ENCODE peak calls at places on chromosomes 5 and 9, in seven cellular contexts. G, K, H, L, V, R and C are unnamed samples.

GRCh38 chr9:1100945-1101344 is 50.8 kb downstream of the DMRT2 start:
- DNase-seq in G (no peak), K (peak; percentile 13), H (peak; percentile 56), L (peak; percentile 34), V (peak; percentile 34), R (peak; percentile 49), C (peak; percentile 86)

GRCh38 chr5:168765220-168766037 is 186.3 kb upstream of the PANK3 start:
- DNase-seq in G (peak; percentile 87), K (peak; percentile 32), H (no peak), L (no peak), V (no peak), R (peak; percentile 16), C (no peak)

GRCh38 chr9:70569070-70569772 is 154.8 kb upstream of the KLF9 start:
- DNase-seq in G (no peak), K (no peak), H (no peak), L (no peak), V (no peak), R (no peak), C (no peak)

GRCh38 chr5:39214912-39215709 is 4.3 kb downstream of the FYB1 start:
- DNase-seq in G (no peak), K (no peak), H (no peak), L (no peak), V (no peak), R (no peak), C (no peak)

GRCh38 chr5:128077526-128077925 is 6.0 kb upstream of the SLC12A2 start:
- DNase-seq in G (no peak), K (no peak), H (no peak), L (no peak), V (no peak), R (no peak), C (no peak)

GRCh38 chr5:178116406-178116885 is 3.1 kb downstream of the N4BP3 start:
- DNase-seq in G (no peak), K (no peak), H (no peak), L (peak; percentile 88), V (no peak), R (no peak), C (peak; percentile 26)

GRCh38 chr5:15097552-15097951 is 226.0 kb upstream of the ANKH start:
- DNase-seq in G (no peak), K (no peak), H (no peak), L (no peak), V (no peak), R (no peak), C (no peak)

GRCh38 chr9:77575785-77576184 is 72.3 kb downstream of the GNA14 start:
- DNase-seq in G (no peak), K (no peak), H (no peak), L (peak; percentile 24), V (no peak), R (peak; percentile 14), C (peak; percentile 45)

GRCh38 chr5:178469975-178470692 is 120.1 kb downstream of the COL23A1 start:
- DNase-seq in G (peak; percentile 34), K (no peak), H (no peak), L (no peak), V (no peak), R (no peak), C (no peak)